ENCODE peak calls at places on chromosomes 6 and 20, in five cellular contexts. One of them, this sample, is unnamed.
A peak's percentile ranks its signal among the peaks of the same experiment; 100 is the strongest.

GRCh38 chr20:25541676-25542075 is 43.7 kb downstream of the NINL start:
- DNase-seq in stimulated activated CD4-positive, alpha-beta T cell treated with anti-CD3 and anti-CD28 coated beads, Interleukin-15, amount 100 ng/mL, for 1 hour: no peak
- DNase-seq in kidney glomerular epithelial cell: peak; percentile 18
- DNase-seq in SW480: no peak
- DNase-seq in NCI-H2171: no peak
- DNase-seq in this sample: no peak

GRCh38 chr6:31474871-31475286 is 23.1 kb upstream of the MICB start:
- DNase-seq in stimulated activated CD4-positive, alpha-beta T cell treated with anti-CD3 and anti-CD28 coated beads, Interleukin-15, amount 100 ng/mL, for 1 hour: no peak
- DNase-seq in kidney glomerular epithelial cell: no peak
- DNase-seq in SW480: no peak
- DNase-seq in NCI-H2171: no peak
- DNase-seq in this sample: no peak

GRCh38 chr6:3966426-3966825 is 112.5 kb downstream of the FAM217A start:
- DNase-seq in stimulated activated CD4-positive, alpha-beta T cell treated with anti-CD3 and anti-CD28 coated beads, Interleukin-15, amount 100 ng/mL, for 1 hour: no peak
- DNase-seq in kidney glomerular epithelial cell: no peak
- DNase-seq in SW480: no peak
- DNase-seq in NCI-H2171: no peak
- DNase-seq in this sample: no peak

GRCh38 chr6:44251576-44252524 is 4.9 kb downstream of the HSP90AB1 start:
- DNase-seq in stimulated activated CD4-positive, alpha-beta T cell treated with anti-CD3 and anti-CD28 coated beads, Interleukin-15, amount 100 ng/mL, for 1 hour: no peak
- DNase-seq in kidney glomerular epithelial cell: no peak
- DNase-seq in SW480: no peak
- DNase-seq in NCI-H2171: no peak
- DNase-seq in this sample: no peak

GRCh38 chr6:133041020-133041419 is 200.1 kb upstream of the EYA4 start:
- DNase-seq in stimulated activated CD4-positive, alpha-beta T cell treated with anti-CD3 and anti-CD28 coated beads, Interleukin-15, amount 100 ng/mL, for 1 hour: no peak
- DNase-seq in kidney glomerular epithelial cell: no peak
- DNase-seq in SW480: no peak
- DNase-seq in NCI-H2171: no peak
- DNase-seq in this sample: no peak

GRCh38 chr6:2578729-2579128 is 172.0 kb downstream of the MYLK4 start:
- DNase-seq in stimulated activated CD4-positive, alpha-beta T cell treated with anti-CD3 and anti-CD28 coated beads, Interleukin-15, amount 100 ng/mL, for 1 hour: no peak
- DNase-seq in kidney glomerular epithelial cell: no peak
- DNase-seq in SW480: no peak
- DNase-seq in NCI-H2171: no peak
- DNase-seq in this sample: no peak

GRCh38 chr6:71537717-71538116 is 249.1 kb downstream of the OGFRL1 start:
- DNase-seq in stimulated activated CD4-positive, alpha-beta T cell treated with anti-CD3 and anti-CD28 coated beads, Interleukin-15, amount 100 ng/mL, for 1 hour: no peak
- DNase-seq in kidney glomerular epithelial cell: no peak
- DNase-seq in SW480: no peak
- DNase-seq in NCI-H2171: no peak
- DNase-seq in this sample: no peak

GRCh38 chr6:109055771-109056235 is 38.8 kb downstream of the SESN1 start:
- DNase-seq in stimulated activated CD4-positive, alpha-beta T cell treated with anti-CD3 and anti-CD28 coated beads, Interleukin-15, amount 100 ng/mL, for 1 hour: no peak
- DNase-seq in kidney glomerular epithelial cell: no peak
- DNase-seq in SW480: no peak
- DNase-seq in NCI-H2171: no peak
- DNase-seq in this sample: no peak

GRCh38 chr6:9978480-9978879 is 436.4 kb downstream of the TFAP2A start:
- DNase-seq in stimulated activated CD4-positive, alpha-beta T cell treated with anti-CD3 and anti-CD28 coated beads, Interleukin-15, amount 100 ng/mL, for 1 hour: no peak
- DNase-seq in kidney glomerular epithelial cell: no peak
- DNase-seq in SW480: no peak
- DNase-seq in NCI-H2171: no peak
- DNase-seq in this sample: no peak

GRCh38 chr6:31740397-31741223 is 805 bp downstream of the MSH5 start:
- DNase-seq in stimulated activated CD4-positive, alpha-beta T cell treated with anti-CD3 and anti-CD28 coated beads, Interleukin-15, amount 100 ng/mL, for 1 hour: no peak
- DNase-seq in kidney glomerular epithelial cell: no peak
- DNase-seq in SW480: no peak
- DNase-seq in NCI-H2171: no peak
- DNase-seq in this sample: no peak

GRCh38 chr6:152461556-152461955 is 175.6 kb downstream of the SYNE1 start:
- DNase-seq in stimulated activated CD4-positive, alpha-beta T cell treated with anti-CD3 and anti-CD28 coated beads, Interleukin-15, amount 100 ng/mL, for 1 hour: no peak
- DNase-seq in kidney glomerular epithelial cell: peak; percentile 24
- DNase-seq in SW480: no peak
- DNase-seq in NCI-H2171: no peak
- DNase-seq in this sample: no peak

GRCh38 chr6:49550413-49551125 is at the start of gene C6orf141:
- DNase-seq in stimulated activated CD4-positive, alpha-beta T cell treated with anti-CD3 and anti-CD28 coated beads, Interleukin-15, amount 100 ng/mL, for 1 hour: no peak
- DNase-seq in kidney glomerular epithelial cell: peak; percentile 17
- DNase-seq in SW480: peak; percentile 56
- DNase-seq in NCI-H2171: no peak
- DNase-seq in this sample: no peak

GRCh38 chr6:87237804-87238203 is 82.4 kb downstream of the ZNF292 start:
- DNase-seq in stimulated activated CD4-positive, alpha-beta T cell treated with anti-CD3 and anti-CD28 coated beads, Interleukin-15, amount 100 ng/mL, for 1 hour: no peak
- DNase-seq in kidney glomerular epithelial cell: peak; percentile 37
- DNase-seq in SW480: peak; percentile 73
- DNase-seq in NCI-H2171: no peak
- DNase-seq in this sample: no peak

GRCh38 chr6:116370717-116371383 is at the start of gene DSE:
- DNase-seq in stimulated activated CD4-positive, alpha-beta T cell treated with anti-CD3 and anti-CD28 coated beads, Interleukin-15, amount 100 ng/mL, for 1 hour: peak; percentile 46
- DNase-seq in kidney glomerular epithelial cell: no peak
- DNase-seq in SW480: peak; percentile 16
- DNase-seq in NCI-H2171: peak; percentile 34
- DNase-seq in this sample: peak; percentile 79

GRCh38 chr6:26336355-26337198 is 28.4 kb upstream of the BTN3A2 start:
- DNase-seq in stimulated activated CD4-positive, alpha-beta T cell treated with anti-CD3 and anti-CD28 coated beads, Interleukin-15, amount 100 ng/mL, for 1 hour: no peak
- DNase-seq in kidney glomerular epithelial cell: peak; percentile 55
- DNase-seq in SW480: peak; percentile 79
- DNase-seq in NCI-H2171: no peak
- DNase-seq in this sample: no peak

GRCh38 chr6:142833054-142833453 is 111.9 kb downstream of the HIVEP2 start:
- DNase-seq in stimulated activated CD4-positive, alpha-beta T cell treated with anti-CD3 and anti-CD28 coated beads, Interleukin-15, amount 100 ng/mL, for 1 hour: no peak
- DNase-seq in kidney glomerular epithelial cell: peak; percentile 86
- DNase-seq in SW480: no peak
- DNase-seq in NCI-H2171: no peak
- DNase-seq in this sample: no peak

GRCh38 chr20:44457016-44457415 is 18.7 kb upstream of the TTPAL start:
- DNase-seq in stimulated activated CD4-positive, alpha-beta T cell treated with anti-CD3 and anti-CD28 coated beads, Interleukin-15, amount 100 ng/mL, for 1 hour: no peak
- DNase-seq in kidney glomerular epithelial cell: no peak
- DNase-seq in SW480: no peak
- DNase-seq in NCI-H2171: no peak
- DNase-seq in this sample: no peak

GRCh38 chr6:135867332-135867731 is 15.8 kb downstream of the PDE7B start:
- DNase-seq in stimulated activated CD4-positive, alpha-beta T cell treated with anti-CD3 and anti-CD28 coated beads, Interleukin-15, amount 100 ng/mL, for 1 hour: no peak
- DNase-seq in kidney glomerular epithelial cell: no peak
- DNase-seq in SW480: no peak
- DNase-seq in NCI-H2171: no peak
- DNase-seq in this sample: no peak

GRCh38 chr6:115999256-115999655 is 61.4 kb downstream of the FRK start:
- DNase-seq in stimulated activated CD4-positive, alpha-beta T cell treated with anti-CD3 and anti-CD28 coated beads, Interleukin-15, amount 100 ng/mL, for 1 hour: no peak
- DNase-seq in kidney glomerular epithelial cell: no peak
- DNase-seq in SW480: no peak
- DNase-seq in NCI-H2171: no peak
- DNase-seq in this sample: no peak

GRCh38 chr20:271069-271468 is 13.5 kb downstream of the DEFB132 start:
- DNase-seq in stimulated activated CD4-positive, alpha-beta T cell treated with anti-CD3 and anti-CD28 coated beads, Interleukin-15, amount 100 ng/mL, for 1 hour: no peak
- DNase-seq in kidney glomerular epithelial cell: no peak
- DNase-seq in SW480: no peak
- DNase-seq in NCI-H2171: no peak
- DNase-seq in this sample: no peak

GRCh38 chr20:53061305-53061704 is 89.1 kb downstream of the TSHZ2 start:
- DNase-seq in stimulated activated CD4-positive, alpha-beta T cell treated with anti-CD3 and anti-CD28 coated beads, Interleukin-15, amount 100 ng/mL, for 1 hour: no peak
- DNase-seq in kidney glomerular epithelial cell: no peak
- DNase-seq in SW480: no peak
- DNase-seq in NCI-H2171: no peak
- DNase-seq in this sample: no peak

GRCh38 chr6:166514196-166514595 is 72.3 kb downstream of the RAMACL start:
- DNase-seq in stimulated activated CD4-positive, alpha-beta T cell treated with anti-CD3 and anti-CD28 coated beads, Interleukin-15, amount 100 ng/mL, for 1 hour: no peak
- DNase-seq in kidney glomerular epithelial cell: no peak
- DNase-seq in SW480: no peak
- DNase-seq in NCI-H2171: no peak
- DNase-seq in this sample: no peak

GRCh38 chr20:36988494-36988966 is 37.0 kb upstream of the SAMHD1 start:
- DNase-seq in stimulated activated CD4-positive, alpha-beta T cell treated with anti-CD3 and anti-CD28 coated beads, Interleukin-15, amount 100 ng/mL, for 1 hour: no peak
- DNase-seq in kidney glomerular epithelial cell: peak; percentile 23
- DNase-seq in SW480: no peak
- DNase-seq in NCI-H2171: peak; percentile 58
- DNase-seq in this sample: no peak